ENCODE peak calls at places on chromosomes 3 and 15, in nine cellular contexts. One of them, this sample, is unnamed.

GRCh38 chr15:87736921-87737389 is 519.6 kb downstream of the NTRK3 start:
- DNase-seq in GM23248: peak; percentile 44
- DNase-seq in HT1080: no peak
- DNase-seq in foreskin melanocyte: no peak
- DNase-seq in OCI-LY7: no peak
- DNase-seq in GM23338: no peak
- DNase-seq in breast epithelium: no peak
- DNase-seq in hypothalamus: no peak
- DNase-seq in LoVo: no peak
- DNase-seq in this sample: no peak

GRCh38 chr3:158909870-158910269 is 108.0 kb downstream of the MFSD1 start:
- DNase-seq in GM23248: peak; percentile 80
- DNase-seq in HT1080: peak; percentile 20
- DNase-seq in foreskin melanocyte: no peak
- DNase-seq in OCI-LY7: no peak
- DNase-seq in GM23338: no peak
- DNase-seq in breast epithelium: no peak
- DNase-seq in hypothalamus: no peak
- DNase-seq in LoVo: no peak
- DNase-seq in this sample: no peak

GRCh38 chr3:109382573-109382972 is 45.2 kb upstream of the DPPA4 start:
- DNase-seq in GM23248: no peak
- DNase-seq in HT1080: no peak
- DNase-seq in foreskin melanocyte: no peak
- DNase-seq in OCI-LY7: no peak
- DNase-seq in GM23338: peak; percentile 26
- DNase-seq in breast epithelium: no peak
- DNase-seq in hypothalamus: no peak
- DNase-seq in LoVo: no peak
- DNase-seq in this sample: no peak

GRCh38 chr3:8536106-8537052 is 34.8 kb downstream of the LMCD1 start:
- DNase-seq in GM23248: peak; percentile 74
- DNase-seq in HT1080: no peak
- DNase-seq in foreskin melanocyte: no peak
- DNase-seq in OCI-LY7: no peak
- DNase-seq in GM23338: peak; percentile 19
- DNase-seq in breast epithelium: no peak
- DNase-seq in hypothalamus: no peak
- DNase-seq in LoVo: no peak
- DNase-seq in this sample: no peak

GRCh38 chr15:34223904-34224596 is 766 bp upstream of the EMC4 start:
- DNase-seq in GM23248: peak; percentile 38
- DNase-seq in HT1080: no peak
- DNase-seq in foreskin melanocyte: peak; percentile 24
- DNase-seq in OCI-LY7: peak; percentile 7
- DNase-seq in GM23338: peak; percentile 19
- DNase-seq in breast epithelium: no peak
- DNase-seq in hypothalamus: no peak
- DNase-seq in LoVo: peak; percentile 19
- DNase-seq in this sample: no peak

GRCh38 chr3:7682822-7683229 is 818.8 kb upstream of the LMCD1 start:
- DNase-seq in GM23248: peak; percentile 85
- DNase-seq in HT1080: peak; percentile 68
- DNase-seq in foreskin melanocyte: peak; percentile 11
- DNase-seq in OCI-LY7: no peak
- DNase-seq in GM23338: peak; percentile 52
- DNase-seq in breast epithelium: no peak
- DNase-seq in hypothalamus: no peak
- DNase-seq in LoVo: peak; percentile 3
- DNase-seq in this sample: no peak

GRCh38 chr3:56758539-56758981 is 43.2 kb downstream of the ARHGEF3 start:
- DNase-seq in GM23248: peak; percentile 94
- DNase-seq in HT1080: peak; percentile 74
- DNase-seq in foreskin melanocyte: peak; percentile 82
- DNase-seq in OCI-LY7: no peak
- DNase-seq in GM23338: no peak
- DNase-seq in breast epithelium: no peak
- DNase-seq in hypothalamus: no peak
- DNase-seq in LoVo: peak; percentile 64
- DNase-seq in this sample: no peak

GRCh38 chr15:85403745-85404144 is 23.3 kb downstream of the AKAP13 start:
- DNase-seq in GM23248: peak; percentile 69
- DNase-seq in HT1080: no peak
- DNase-seq in foreskin melanocyte: no peak
- DNase-seq in OCI-LY7: no peak
- DNase-seq in GM23338: peak; percentile 30
- DNase-seq in breast epithelium: no peak
- DNase-seq in hypothalamus: no peak
- DNase-seq in LoVo: peak; percentile 42
- DNase-seq in this sample: no peak

GRCh38 chr3:73073091-73073707 is 11.7 kb downstream of the EBLN2 start:
- DNase-seq in GM23248: no peak
- DNase-seq in HT1080: peak; percentile 13
- DNase-seq in foreskin melanocyte: no peak
- DNase-seq in OCI-LY7: no peak
- DNase-seq in GM23338: no peak
- DNase-seq in breast epithelium: no peak
- DNase-seq in hypothalamus: no peak
- DNase-seq in LoVo: no peak
- DNase-seq in this sample: no peak

GRCh38 chr3:66383998-66384745 is 116.7 kb downstream of the LRIG1 start:
- DNase-seq in GM23248: no peak
- DNase-seq in HT1080: no peak
- DNase-seq in foreskin melanocyte: no peak
- DNase-seq in OCI-LY7: no peak
- DNase-seq in GM23338: no peak
- DNase-seq in breast epithelium: no peak
- DNase-seq in hypothalamus: no peak
- DNase-seq in LoVo: no peak
- DNase-seq in this sample: no peak

GRCh38 chr3:9810357-9810726 is 280 bp downstream of the TTLL3 start:
- DNase-seq in GM23248: peak; percentile 53
- DNase-seq in HT1080: no peak
- DNase-seq in foreskin melanocyte: peak; percentile 12
- DNase-seq in OCI-LY7: no peak
- DNase-seq in GM23338: peak; percentile 72
- DNase-seq in breast epithelium: no peak
- DNase-seq in hypothalamus: peak; percentile 39
- DNase-seq in LoVo: no peak
- DNase-seq in this sample: no peak

GRCh38 chr3:152156880-152157279 is 111.8 kb upstream of the MBNL1 start:
- DNase-seq in GM23248: no peak
- DNase-seq in HT1080: no peak
- DNase-seq in foreskin melanocyte: no peak
- DNase-seq in OCI-LY7: no peak
- DNase-seq in GM23338: no peak
- DNase-seq in breast epithelium: no peak
- DNase-seq in hypothalamus: no peak
- DNase-seq in LoVo: no peak
- DNase-seq in this sample: no peak

GRCh38 chr15:89845305-89845893 is 30.7 kb upstream of the ANPEP start:
- DNase-seq in GM23248: peak; percentile 88
- DNase-seq in HT1080: peak; percentile 97
- DNase-seq in foreskin melanocyte: peak; percentile 86
- DNase-seq in OCI-LY7: no peak
- DNase-seq in GM23338: no peak
- DNase-seq in breast epithelium: no peak
- DNase-seq in hypothalamus: no peak
- DNase-seq in LoVo: peak; percentile 45
- DNase-seq in this sample: no peak

GRCh38 chr15:64690008-64690407 is 85.4 kb downstream of the RBPMS2 start:
- DNase-seq in GM23248: no peak
- DNase-seq in HT1080: no peak
- DNase-seq in foreskin melanocyte: no peak
- DNase-seq in OCI-LY7: no peak
- DNase-seq in GM23338: no peak
- DNase-seq in breast epithelium: no peak
- DNase-seq in hypothalamus: no peak
- DNase-seq in LoVo: no peak
- DNase-seq in this sample: no peak

GRCh38 chr3:43695443-43695842 is 4.7 kb downstream of the ABHD5 start:
- DNase-seq in GM23248: peak; percentile 67
- DNase-seq in HT1080: no peak
- DNase-seq in foreskin melanocyte: no peak
- DNase-seq in OCI-LY7: no peak
- DNase-seq in GM23338: no peak
- DNase-seq in breast epithelium: no peak
- DNase-seq in hypothalamus: no peak
- DNase-seq in LoVo: no peak
- DNase-seq in this sample: no peak

GRCh38 chr3:172751188-172751571 is 654 bp downstream of the ECT2 start:
- DNase-seq in GM23248: peak; percentile 66
- DNase-seq in HT1080: no peak
- DNase-seq in foreskin melanocyte: peak; percentile 36
- DNase-seq in OCI-LY7: peak; percentile 63
- DNase-seq in GM23338: no peak
- DNase-seq in breast epithelium: no peak
- DNase-seq in hypothalamus: no peak
- DNase-seq in LoVo: peak; percentile 29
- DNase-seq in this sample: no peak

GRCh38 chr15:92910451-92910850 is 10.3 kb downstream of the CHD2 start:
- DNase-seq in GM23248: no peak
- DNase-seq in HT1080: no peak
- DNase-seq in foreskin melanocyte: no peak
- DNase-seq in OCI-LY7: no peak
- DNase-seq in GM23338: no peak
- DNase-seq in breast epithelium: no peak
- DNase-seq in hypothalamus: no peak
- DNase-seq in LoVo: no peak
- DNase-seq in this sample: no peak

GRCh38 chr3:46649436-46649835 is 37.1 kb downstream of the FAM240A start:
- DNase-seq in GM23248: peak; percentile 66
- DNase-seq in HT1080: peak; percentile 62
- DNase-seq in foreskin melanocyte: no peak
- DNase-seq in OCI-LY7: no peak
- DNase-seq in GM23338: no peak
- DNase-seq in breast epithelium: no peak
- DNase-seq in hypothalamus: no peak
- DNase-seq in LoVo: no peak
- DNase-seq in this sample: no peak

GRCh38 chr3:37321260-37321852 is 147.0 kb upstream of the LRRFIP2 start:
- DNase-seq in GM23248: no peak
- DNase-seq in HT1080: no peak
- DNase-seq in foreskin melanocyte: no peak
- DNase-seq in OCI-LY7: no peak
- DNase-seq in GM23338: no peak
- DNase-seq in breast epithelium: no peak
- DNase-seq in hypothalamus: no peak
- DNase-seq in LoVo: no peak
- DNase-seq in this sample: no peak

GRCh38 chr15:78048410-78048946 is 29.0 kb downstream of the TBC1D2B start:
- DNase-seq in GM23248: no peak
- DNase-seq in HT1080: no peak
- DNase-seq in foreskin melanocyte: no peak
- DNase-seq in OCI-LY7: no peak
- DNase-seq in GM23338: no peak
- DNase-seq in breast epithelium: no peak
- DNase-seq in hypothalamus: no peak
- DNase-seq in LoVo: no peak
- DNase-seq in this sample: no peak

GRCh38 chr3:85796140-85796539 is 837.4 kb downstream of the CADM2 start:
- DNase-seq in GM23248: no peak
- DNase-seq in HT1080: no peak
- DNase-seq in foreskin melanocyte: no peak
- DNase-seq in OCI-LY7: no peak
- DNase-seq in GM23338: no peak
- DNase-seq in breast epithelium: no peak
- DNase-seq in hypothalamus: no peak
- DNase-seq in LoVo: no peak
- DNase-seq in this sample: no peak

GRCh38 chr3:172259726-172260248 is 188.5 kb downstream of the GHSR start:
- DNase-seq in GM23248: peak; percentile 30
- DNase-seq in HT1080: no peak
- DNase-seq in foreskin melanocyte: no peak
- DNase-seq in OCI-LY7: no peak
- DNase-seq in GM23338: no peak
- DNase-seq in breast epithelium: no peak
- DNase-seq in hypothalamus: no peak
- DNase-seq in LoVo: no peak
- DNase-seq in this sample: no peak

GRCh38 chr3:146465713-146466465 is 3.5 kb downstream of the PLSCR2 start:
- DNase-seq in GM23248: no peak
- DNase-seq in HT1080: no peak
- DNase-seq in foreskin melanocyte: no peak
- DNase-seq in OCI-LY7: no peak
- DNase-seq in GM23338: no peak
- DNase-seq in breast epithelium: no peak
- DNase-seq in hypothalamus: no peak
- DNase-seq in LoVo: no peak
- DNase-seq in this sample: no peak

GRCh38 chr3:47000922-47001730 is 21.7 kb downstream of the NBEAL2 start:
- DNase-seq in GM23248: no peak
- DNase-seq in HT1080: no peak
- DNase-seq in foreskin melanocyte: no peak
- DNase-seq in OCI-LY7: no peak
- DNase-seq in GM23338: no peak
- DNase-seq in breast epithelium: no peak
- DNase-seq in hypothalamus: no peak
- DNase-seq in LoVo: no peak
- DNase-seq in this sample: no peak

GRCh38 chr3:73546961-73547360 is 77.8 kb downstream of the PDZRN3 start:
- DNase-seq in GM23248: peak; percentile 91
- DNase-seq in HT1080: peak; percentile 36
- DNase-seq in foreskin melanocyte: no peak
- DNase-seq in OCI-LY7: no peak
- DNase-seq in GM23338: no peak
- DNase-seq in breast epithelium: no peak
- DNase-seq in hypothalamus: no peak
- DNase-seq in LoVo: no peak
- DNase-seq in this sample: no peak

GRCh38 chr3:137792633-137793271 is 28.6 kb downstream of the SOX14 start:
- DNase-seq in GM23248: peak; percentile 66
- DNase-seq in HT1080: peak; percentile 68
- DNase-seq in foreskin melanocyte: no peak
- DNase-seq in OCI-LY7: peak; percentile 27
- DNase-seq in GM23338: peak; percentile 85
- DNase-seq in breast epithelium: no peak
- DNase-seq in hypothalamus: no peak
- DNase-seq in LoVo: peak; percentile 12
- DNase-seq in this sample: no peak

GRCh38 chr15:42283671-42284070 is 10.4 kb upstream of the TMEM87A start:
- DNase-seq in GM23248: no peak
- DNase-seq in HT1080: no peak
- DNase-seq in foreskin melanocyte: no peak
- DNase-seq in OCI-LY7: no peak
- DNase-seq in GM23338: no peak
- DNase-seq in breast epithelium: no peak
- DNase-seq in hypothalamus: no peak
- DNase-seq in LoVo: no peak
- DNase-seq in this sample: no peak

GRCh38 chr3:193945126-193945525 is 190.8 kb upstream of the HES1 start:
- DNase-seq in GM23248: no peak
- DNase-seq in HT1080: no peak
- DNase-seq in foreskin melanocyte: no peak
- DNase-seq in OCI-LY7: no peak
- DNase-seq in GM23338: no peak
- DNase-seq in breast epithelium: no peak
- DNase-seq in hypothalamus: no peak
- DNase-seq in LoVo: no peak
- DNase-seq in this sample: no peak

GRCh38 chr15:31513178-31513577 is 186.5 kb downstream of the KLF13 start:
- DNase-seq in GM23248: no peak
- DNase-seq in HT1080: no peak
- DNase-seq in foreskin melanocyte: no peak
- DNase-seq in OCI-LY7: no peak
- DNase-seq in GM23338: no peak
- DNase-seq in breast epithelium: no peak
- DNase-seq in hypothalamus: no peak
- DNase-seq in LoVo: no peak
- DNase-seq in this sample: no peak

GRCh38 chr15:39363761-39364586 is 216.9 kb upstream of the THBS1 start:
- DNase-seq in GM23248: peak; percentile 79
- DNase-seq in HT1080: no peak
- DNase-seq in foreskin melanocyte: peak; percentile 23
- DNase-seq in OCI-LY7: no peak
- DNase-seq in GM23338: no peak
- DNase-seq in breast epithelium: no peak
- DNase-seq in hypothalamus: no peak
- DNase-seq in LoVo: no peak
- DNase-seq in this sample: no peak

This sample was measured in thoracic aorta.